ENCODE peak calls at places on chromosomes 3 and 15, in ten cellular contexts. R, X, F, W, T, I, N, J, C and D are unnamed samples.

GRCh38 chr3:30286007-30286669 is 320.3 kb upstream of the TGFBR2 start:
- DNase-seq in J (peak), W (peak), C (no peak), F (no peak), N (no peak), R (no peak), I (peak), X (peak), T (no peak), D (peak)

GRCh38 chr3:117553461-117553860 is 843.9 kb downstream of the TUSC7 start:
- DNase-seq in F (peak), J (peak), C (no peak), T (no peak), W (peak), N (no peak), I (peak), X (no peak), R (no peak), D (peak)

GRCh38 chr15:68352401-68353062 is 75.0 kb downstream of the FEM1B start:
- DNase-seq in I (peak), X (no peak), T (no peak), N (no peak), J (peak), R (no peak), C (no peak), F (peak), W (peak), D (peak)

GRCh38 chr3:69490971-69491370 is 105.1 kb upstream of the FRMD4B start:
- DNase-seq in R (no peak), T (no peak), N (no peak), J (no peak), F (no peak), I (peak), C (no peak), W (no peak), X (no peak), D (no peak)

GRCh38 chr15:42037650-42038049 is 16.8 kb upstream of the PLA2G4E start:
- DNase-seq in J (peak), X (no peak), R (no peak), N (no peak), C (no peak), W (no peak), I (no peak), T (no peak), F (no peak), D (peak)

GRCh38 chr3:194397757-194398312 is 1.2 kb downstream of the GP5 start:
- DNase-seq in J (peak), C (peak), T (no peak), N (no peak), W (no peak), R (peak), I (no peak), F (peak), X (no peak), D (no peak)

GRCh38 chr15:40911139-40911538 is 16.9 kb downstream of the VPS18 start:
- DNase-seq in F (no peak), C (peak), X (no peak), I (no peak), R (no peak), N (no peak), J (no peak), W (no peak), T (no peak), D (no peak)

GRCh38 chr15:39207532-39208115 is 373.3 kb upstream of the THBS1 start:
- DNase-seq in N (no peak), W (no peak), C (no peak), T (no peak), J (no peak), X (no peak), F (no peak), I (no peak), R (no peak), D (no peak)

GRCh38 chr3:57959407-57960173 is 48.6 kb upstream of the FLNB start:
- DNase-seq in C (no peak), T (no peak), F (no peak), I (peak), J (peak), X (no peak), W (peak), R (no peak), N (no peak), D (peak)

GRCh38 chr3:49324768-49325167 is 15.1 kb downstream of the USP4 start:
- DNase-seq in I (no peak), N (no peak), J (no peak), R (no peak), C (no peak), T (no peak), F (no peak), W (no peak), X (no peak), D (no peak)

GRCh38 chr3:175146258-175146657 is 287.1 kb downstream of the NAALADL2 start:
- DNase-seq in X (no peak), N (no peak), F (no peak), I (peak), C (no peak), T (no peak), W (peak), J (peak), R (no peak), D (peak)

GRCh38 chr3:99953596-99953995 is 135.9 kb downstream of the CMSS1 start:
- DNase-seq in T (no peak), W (no peak), F (no peak), I (no peak), R (no peak), X (no peak), J (no peak), N (no peak), C (no peak), D (no peak)

GRCh38 chr15:67176195-67176971 is 78.1 kb downstream of the AAGAB start:
- DNase-seq in T (no peak), C (no peak), W (no peak), R (peak), J (no peak), X (no peak), F (no peak), I (no peak), N (no peak), D (peak)

GRCh38 chr15:31483924-31484368 is 157.3 kb downstream of the KLF13 start:
- DNase-seq in F (no peak), X (no peak), T (no peak), J (no peak), C (peak), R (peak), I (no peak), W (no peak), N (no peak), D (no peak)

GRCh38 chr3:38730281-38730680 is 80.8 kb upstream of the SCN5A start:
- DNase-seq in N (no peak), T (no peak), F (no peak), J (peak), R (no peak), W (no peak), X (no peak), I (peak), C (no peak), D (peak)

GRCh38 chr3:186079925-186080324 is 29.0 kb downstream of the ETV5 start:
- DNase-seq in X (no peak), N (no peak), R (no peak), T (no peak), W (no peak), J (no peak), F (no peak), C (peak), I (no peak), D (no peak)

GRCh38 chr3:141412936-141413354 is 44.6 kb downstream of the ZBTB38 start:
- DNase-seq in T (no peak), N (no peak), J (peak), I (peak), W (no peak), X (peak), C (no peak), F (no peak), R (peak), D (peak)

GRCh38 chr15:38631126-38632075 is 66.8 kb upstream of the RASGRP1 start:
- DNase-seq in T (no peak), N (no peak), W (no peak), J (no peak), X (no peak), R (no peak), C (no peak), F (no peak), I (no peak), D (no peak)

GRCh38 chr3:100825574-100825973 is 116.3 kb downstream of the TFG start:
- DNase-seq in T (no peak), I (no peak), C (no peak), W (no peak), F (no peak), X (no peak), N (no peak), J (no peak), R (no peak), D (peak)

GRCh38 chr3:154430014-154430413 is at the start of gene GPR149:
- DNase-seq in X (no peak), F (no peak), C (peak), R (no peak), J (peak), I (no peak), W (no peak), N (no peak), T (no peak), D (no peak)

GRCh38 chr3:11568503-11569155 is 75.1 kb downstream of the VGLL4 start:
- DNase-seq in F (no peak), T (no peak), I (peak), X (peak), W (peak), N (no peak), C (no peak), J (peak), R (no peak), D (peak)

GRCh38 chr3:127701281-127701792 is 28.6 kb downstream of the ABTB1 start:
- DNase-seq in T (no peak), I (no peak), R (peak), C (no peak), X (no peak), J (no peak), N (no peak), W (no peak), F (no peak), D (no peak)

GRCh38 chr3:143594217-143594616 is 254.1 kb downstream of the SLC9A9 start:
- DNase-seq in X (no peak), C (no peak), T (no peak), I (no peak), W (no peak), N (no peak), F (no peak), R (no peak), J (no peak), D (no peak)

GRCh38 chr3:100319951-100320350 is 14.6 kb upstream of the NIT2 start:
- DNase-seq in W (no peak), T (no peak), I (no peak), F (no peak), C (no peak), J (no peak), N (no peak), R (no peak), X (no peak), D (no peak)

GRCh38 chr3:132641837-132642538 is 17.6 kb downstream of the ACAD11 start:
- DNase-seq in C (no peak), R (no peak), X (no peak), F (peak), J (peak), W (no peak), I (peak), T (no peak), N (no peak), D (peak)

GRCh38 chr3:188821998-188822397 is 349.8 kb upstream of the TPRG1 start:
- DNase-seq in I (no peak), C (no peak), W (no peak), F (no peak), T (no peak), N (no peak), X (no peak), J (no peak), R (no peak), D (no peak)

GRCh38 chr3:4670352-4670751 is 177.2 kb downstream of the ITPR1 start:
- DNase-seq in I (no peak), F (peak), J (no peak), X (no peak), C (peak), R (no peak), T (peak), W (peak), N (no peak), D (no peak)

GRCh38 chr3:159126261-159127020 is 324.6 kb downstream of the MFSD1 start:
- DNase-seq in R (no peak), T (no peak), N (no peak), X (no peak), W (peak), J (peak), F (no peak), I (peak), C (no peak), D (no peak)

DNA sequence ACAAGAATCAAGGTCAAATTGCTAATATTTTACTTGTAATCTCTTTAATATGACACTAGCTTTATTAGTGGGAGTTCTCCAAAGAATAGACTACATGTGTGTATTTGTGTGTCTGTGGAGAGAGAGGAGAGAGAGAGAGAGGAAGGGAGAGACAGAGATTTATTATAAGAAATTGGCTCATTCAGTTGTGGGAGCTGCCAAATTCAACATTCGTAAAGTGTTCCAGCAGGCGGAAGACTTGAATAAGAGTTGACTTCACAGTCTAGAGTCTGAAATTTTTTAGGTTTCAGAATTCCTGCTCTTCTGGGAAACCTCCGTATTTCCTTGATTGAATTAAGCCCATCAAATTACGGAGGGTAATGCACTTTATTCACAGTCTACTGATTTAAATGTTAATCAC is 4.7 kb upstream of the CLDN1 start:
- DNase-seq in C (no peak), X (no peak), N (no peak), R (no peak), I (peak), J (no peak), F (no peak), T (no peak), W (no peak), D (no peak)
- TF ChIP-seq CTCF in C (no peak), X (no peak), N (no peak), R (no peak), I (peak), J (no peak), F (no peak), T (no peak), W (peak), D (no peak)

GRCh38 chr3:196842567-196843434 is 24.9 kb upstream of the SENP5 start:
- DNase-seq in N (no peak), C (no peak), R (no peak), X (no peak), F (peak), W (no peak), J (no peak), T (no peak), I (no peak), D (no peak)
- TF ChIP-seq CTCF in N (no peak), C (no peak), R (no peak), X (no peak), F (peak), W (no peak), J (no peak), T (no peak), I (no peak), D (no peak)

DNA sequence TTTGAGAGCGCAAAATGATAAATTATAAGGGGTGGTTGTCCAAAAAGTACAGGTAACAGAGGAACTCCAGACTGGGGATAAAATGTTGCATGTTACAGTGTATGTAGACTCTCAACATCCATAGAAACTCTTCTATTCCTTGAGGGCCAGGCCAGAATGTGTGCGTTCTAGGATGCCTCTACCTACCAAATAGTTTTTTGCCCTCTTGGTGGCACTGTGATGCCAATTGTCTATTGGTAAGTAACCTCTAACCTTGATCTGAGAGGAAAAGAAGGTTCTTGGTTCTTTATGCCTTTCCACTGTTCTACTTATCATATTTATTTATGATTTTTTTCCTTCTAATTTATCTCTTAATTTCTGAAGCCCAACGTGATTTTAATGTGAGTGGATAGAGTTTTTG is 424.6 kb downstream of the GRM7 start:
- DNase-seq in R (no peak), I (no peak), N (no peak), F (peak), J (peak), T (no peak), C (peak), W (no peak), X (no peak), D (peak)
- TF ChIP-seq CTCF in R (peak), I (no peak), N (no peak), F (no peak), J (peak), T (no peak), C (no peak), W (no peak), X (no peak), D (peak)

GRCh38 chr3:12759097-12759679 is at the start of gene TMEM40:
- DNase-seq in C (peak), W (no peak), X (no peak), R (no peak), T (no peak), F (no peak), I (no peak), J (peak), N (no peak), D (peak)
- TF ChIP-seq CTCF in C (no peak), W (no peak), X (no peak), R (no peak), T (no peak), F (no peak), I (no peak), J (no peak), N (no peak), D (no peak)

GRCh38 chr3:125142418-125142778 is 70.2 kb downstream of the SLC12A8 start:
- DNase-seq in T (no peak), J (no peak), C (no peak), R (no peak), N (no peak), I (no peak), X (no peak), F (peak), W (no peak), D (no peak)

GRCh38 chr3:125140011-125140813 is 72.3 kb downstream of the SLC12A8 start:
- DNase-seq in X (no peak), T (no peak), R (no peak), N (no peak), W (peak), F (no peak), J (peak), C (no peak), I (peak), D (peak)

GRCh38 chr3:125140817-125141595 is 71.5 kb downstream of the SLC12A8 start:
- DNase-seq in J (no peak), N (peak), C (no peak), X (no peak), R (no peak), W (no peak), T (no peak), I (no peak), F (peak), D (no peak)

GRCh38 chr3:125143538-125143937 is 69.0 kb downstream of the SLC12A8 start:
- DNase-seq in N (no peak), C (no peak), I (peak), X (no peak), W (no peak), F (no peak), R (no peak), J (no peak), T (no peak), D (no peak)

DNA sequence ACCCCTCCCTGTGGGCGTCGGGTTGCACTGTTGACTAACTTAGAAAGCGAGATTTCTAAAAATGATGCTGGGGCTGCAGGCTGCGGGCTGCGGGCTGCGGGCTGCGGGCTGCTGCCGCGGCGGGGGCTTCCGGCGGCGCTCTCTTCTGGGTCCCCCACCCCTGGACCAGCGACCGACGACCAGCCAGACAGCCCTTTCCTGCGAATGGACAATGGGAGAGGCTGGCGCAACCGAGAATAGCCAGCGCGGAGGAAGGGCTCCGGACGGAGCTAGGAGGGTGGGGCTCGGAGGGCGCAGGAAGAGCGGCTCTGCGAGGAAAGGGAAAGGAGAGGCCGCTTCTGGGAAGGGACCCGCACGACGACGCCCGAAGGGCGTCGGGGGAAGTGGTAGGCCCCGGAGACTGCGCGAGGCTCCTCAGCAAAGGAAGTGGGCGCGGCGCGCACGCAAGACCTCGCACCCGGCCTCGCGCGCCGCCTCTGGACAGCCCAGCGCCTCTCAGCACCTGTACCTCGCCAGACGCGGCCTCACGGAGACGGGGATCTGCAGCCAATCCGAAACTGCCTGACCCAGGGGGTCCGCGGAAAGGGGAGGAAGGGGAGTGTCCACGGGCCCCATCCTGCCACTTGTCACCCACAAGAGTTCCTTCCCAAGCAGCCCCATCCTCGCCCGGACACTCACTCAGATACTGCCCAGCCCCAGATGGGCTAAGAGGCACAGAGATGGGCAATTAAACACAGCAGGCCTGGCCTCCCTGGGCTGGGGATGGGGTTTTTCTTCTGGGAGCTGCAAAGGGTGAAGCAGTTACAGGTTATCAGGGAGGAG is 70.7 kb downstream of the SLC12A8 start:
- DNase-seq in F (peak), X (peak), R (peak), C (peak), T (peak), N (peak), I (no peak), W (no peak), J (no peak), D (no peak)
- TF ChIP-seq CTCF in F (peak), X (peak), R (peak), C (no peak), T (no peak), N (no peak), I (peak), W (peak), J (peak), D (no peak)

GRCh38 chr15:51499379-51499976 is 123.1 kb downstream of the DMXL2 start:
- DNase-seq in X (no peak), J (peak), N (no peak), R (no peak), T (no peak), F (peak), I (peak), C (no peak), W (peak), D (peak)
- TF ChIP-seq CTCF in X (peak), J (peak), N (no peak), R (peak), T (peak), F (peak), I (peak), C (peak), W (peak), D (peak)

GRCh38 chr3:124594581-124594980 is 135.7 kb upstream of the UMPS start:
- DNase-seq in J (no peak), R (no peak), T (no peak), I (no peak), F (no peak), X (no peak), C (no peak), W (no peak), N (no peak), D (no peak)
- TF ChIP-seq CTCF in J (no peak), R (no peak), T (no peak), I (no peak), F (no peak), X (no peak), C (no peak), W (no peak), N (no peak), D (no peak)

DNA sequence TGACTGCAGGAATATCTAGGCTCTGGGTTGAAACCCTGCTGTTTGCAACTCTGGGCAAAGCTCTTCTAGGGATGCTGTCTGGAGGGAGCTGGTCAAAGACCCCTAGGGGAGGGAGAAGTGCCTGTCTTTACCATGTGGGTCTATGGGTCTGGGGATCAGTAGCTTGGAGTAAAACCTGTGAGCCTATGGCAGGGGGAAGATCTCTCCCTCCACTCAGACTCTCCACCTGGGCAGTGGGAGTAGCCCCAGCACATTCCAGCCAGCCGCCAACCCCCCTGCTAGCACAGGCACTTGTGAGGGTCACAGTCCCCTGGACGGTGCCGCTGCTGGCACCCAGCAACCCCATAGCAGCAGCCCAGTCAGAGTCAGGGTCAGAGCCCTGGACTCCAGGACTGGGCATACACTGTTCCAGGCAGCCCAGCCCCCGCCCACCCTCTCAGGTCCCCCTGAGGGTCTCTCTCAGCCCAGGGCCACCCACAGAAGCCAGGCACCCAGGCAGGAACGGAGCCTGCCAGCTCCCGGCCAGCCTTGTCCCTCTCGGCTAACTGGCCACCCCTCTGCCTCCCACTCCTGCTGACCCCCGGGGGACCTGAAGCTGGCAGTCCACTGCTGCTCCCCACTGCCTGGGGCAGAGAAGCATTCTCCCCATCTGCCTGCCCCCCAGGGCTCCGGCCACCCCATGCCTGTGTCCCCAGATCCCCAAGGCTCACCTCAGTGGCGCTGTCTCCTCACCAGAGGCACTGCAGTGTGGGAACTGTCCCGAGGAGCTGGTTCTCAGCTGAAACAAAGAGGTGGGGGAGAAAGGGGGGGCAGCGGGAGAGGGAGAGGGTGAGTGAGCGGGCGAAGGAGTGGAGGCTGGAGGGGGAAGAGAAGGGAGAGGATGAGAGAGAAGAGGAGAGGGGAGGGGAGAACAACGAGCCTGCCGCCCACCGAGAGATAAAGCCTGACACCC is 10.8 kb downstream of the GLYCTK start:
- DNase-seq in C (peak), W (no peak), J (no peak), I (no peak), R (no peak), X (no peak), F (no peak), T (no peak), N (no peak), D (no peak)
- TF ChIP-seq CTCF in C (no peak), W (peak), J (no peak), I (no peak), R (no peak), X (no peak), F (no peak), T (no peak), N (no peak), D (no peak)